ENCODE peak calls at places on chromosomes 2 and 18, in six cellular contexts. U is brain microvascular endothelial cell, W is kidney, Y is fibroblast of lung, L is body of pancreas, Z is tibial artery. P is an unnamed sample.

GRCh38 chr2:188076149-188077056 is 215.3 kb upstream of the GULP1 start:
- DNase-seq in Y (peak), W (no peak), L (no peak), Z (no peak), U (no peak), P (no peak)

GRCh38 chr2:75561566-75562512 is 1.1 kb upstream of the EVA1A start:
- DNase-seq in Z (no peak), Y (peak), L (no peak), W (no peak), U (peak), P (no peak)

GRCh38 chr2:216339456-216340279 is 32.6 kb downstream of the MARCHF4 start:
- DNase-seq in W (no peak), Z (no peak), Y (peak), L (no peak), U (no peak), P (no peak)

GRCh38 chr18:73662440-73662839 is 485.2 kb downstream of the FBXO15 start:
- DNase-seq in Y (no peak), W (no peak), Z (no peak), U (no peak), L (no peak), P (no peak)

GRCh38 chr2:51165534-51166260 is 133.8 kb upstream of the NRXN1 start:
- DNase-seq in Z (no peak), L (no peak), U (peak), Y (no peak), W (no peak), P (no peak)

GRCh38 chr2:165601866-165602636 is 132.6 kb downstream of the CSRNP3 start:
- DNase-seq in L (no peak), Y (peak), Z (no peak), W (no peak), U (peak), P (no peak)

GRCh38 chr2:230660294-230661060 is 52.2 kb upstream of the CAB39 start:
- DNase-seq in U (no peak), Z (peak), Y (no peak), L (no peak), W (no peak), P (no peak)

GRCh38 chr2:242002944-242003343 is 133.4 kb downstream of the RTP5 start:
- DNase-seq in W (no peak), Z (no peak), L (no peak), Y (no peak), U (no peak), P (no peak)

GRCh38 chr2:31079665-31080064 is 58.6 kb downstream of the GALNT14 start:
- DNase-seq in U (no peak), W (peak), Z (no peak), Y (no peak), L (no peak), P (no peak)

GRCh38 chr2:163604941-163605555 is 130.8 kb downstream of the FIGN start:
- DNase-seq in U (peak), Z (no peak), L (no peak), W (no peak), Y (peak), P (no peak)

GRCh38 chr2:152421521-152422367 is 86.8 kb downstream of the FMNL2 start:
- DNase-seq in Z (peak), Y (peak), L (peak), W (no peak), U (peak), P (no peak)

GRCh38 chr2:7881038-7881437 is 800.8 kb upstream of the ID2 start:
- DNase-seq in W (no peak), Z (no peak), L (no peak), U (no peak), Y (peak), P (no peak)

GRCh38 chr18:34595673-34596072 is 114.4 kb upstream of the DTNA start:
- DNase-seq in Z (no peak), W (no peak), L (no peak), U (peak), Y (peak), P (no peak)

GRCh38 chr2:158665536-158666302 is 129.4 kb upstream of the DAPL1 start:
- DNase-seq in W (no peak), L (no peak), Z (no peak), U (peak), Y (peak), P (no peak)

GRCh38 chr2:168495524-168495923 is 39.5 kb downstream of the CERS6 start:
- DNase-seq in Y (no peak), Z (no peak), L (no peak), W (no peak), U (no peak), P (no peak)

GRCh38 chr18:32373995-32374394 is 96.7 kb downstream of the GAREM1 start:
- DNase-seq in Y (peak), L (peak), U (peak), Z (no peak), W (no peak), P (no peak)

GRCh38 chr18:49052891-49053644 is 102.3 kb upstream of the SMAD7 start:
- DNase-seq in Z (no peak), U (peak), L (no peak), Y (peak), W (no peak), P (no peak)

GRCh38 chr2:32963941-32964340 is 17.2 kb downstream of the LTBP1 start:
- DNase-seq in U (peak), Z (no peak), W (no peak), Y (peak), L (no peak), P (no peak)

GRCh38 chr2:105635564-105635963 is 109.1 kb upstream of the NCK2 start:
- DNase-seq in W (no peak), Z (no peak), L (no peak), Y (no peak), U (no peak), P (no peak)

GRCh38 chr2:190693533-190694226 is 44.8 kb downstream of the NAB1 start:
- DNase-seq in L (no peak), Z (no peak), Y (no peak), U (no peak), W (no peak), P (no peak)

GRCh38 chr2:111045771-111046444 is 74.8 kb upstream of the BCL2L11 start:
- DNase-seq in W (peak), L (no peak), U (no peak), Y (no peak), Z (no peak), P (no peak)

GRCh38 chr2:121362226-121362625 is 77.2 kb upstream of the TFCP2L1 start:
- DNase-seq in U (no peak), W (no peak), L (no peak), Z (no peak), Y (no peak), P (no peak)

GRCh38 chr2:64749446-64749845 is 95.7 kb upstream of the SERTAD2 start:
- DNase-seq in W (no peak), U (no peak), Y (no peak), Z (no peak), L (no peak), P (no peak)

GRCh38 chr2:96412307-96413066 is 76.9 kb downstream of the NCAPH start:
- DNase-seq in L (no peak), U (no peak), Y (peak), Z (no peak), W (no peak), P (no peak)

GRCh38 chr2:96407041-96407918 is 71.7 kb downstream of the NCAPH start:
- DNase-seq in U (peak), L (peak), Y (peak), W (no peak), Z (peak), P (no peak)

GRCh38 chr2:96409543-96410184 is 74.1 kb downstream of the NCAPH start:
- DNase-seq in L (peak), Y (peak), U (no peak), Z (no peak), W (no peak), P (no peak)

GRCh38 chr2:96407919-96408550 is 72.5 kb downstream of the NCAPH start:
- DNase-seq in W (no peak), Z (no peak), Y (no peak), L (no peak), U (no peak), P (no peak)

GRCh38 chr2:96408631-96409542 is 73.3 kb downstream of the NCAPH start:
- DNase-seq in Z (peak), L (peak), W (no peak), Y (peak), U (peak), P (no peak)
- TF ChIP-seq CTCF in Z (no peak), L (no peak), W (no peak), Y (peak), U (peak), P (peak)

GRCh38 chr18:50581517-50581916 is 21.6 kb downstream of the MAPK4 start:
- DNase-seq in Z (no peak), L (no peak), U (no peak), Y (no peak), W (no peak), P (no peak)

GRCh38 chr18:50582500-50582899 is 22.6 kb downstream of the MAPK4 start:
- DNase-seq in U (no peak), W (no peak), L (no peak), Y (no peak), Z (no peak), P (no peak)

GRCh38 chr18:50590625-50591024 is 30.7 kb downstream of the MAPK4 start:
- DNase-seq in U (no peak), Z (no peak), W (no peak), L (no peak), Y (no peak), P (no peak)

DNA sequence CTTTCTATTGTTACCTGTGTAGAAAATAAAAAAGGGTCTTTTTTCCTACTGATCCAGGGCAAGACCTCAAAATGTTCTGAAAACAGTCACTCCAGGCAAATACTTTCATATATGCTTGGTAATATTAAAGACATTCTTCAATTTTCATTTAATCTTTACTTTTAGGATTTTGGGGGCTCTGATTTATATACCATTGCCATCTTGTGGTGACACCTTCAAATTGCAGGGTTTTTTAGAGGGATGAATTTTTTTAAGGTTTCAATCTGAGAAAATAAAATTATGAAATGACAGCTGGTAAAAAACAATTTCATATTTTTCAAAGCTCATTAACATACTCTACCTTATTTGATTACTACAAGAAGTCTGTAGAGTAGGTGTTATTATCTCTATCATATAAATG is 26.8 kb downstream of the MAPK4 start:
- DNase-seq in W (no peak), L (no peak), Y (no peak), Z (no peak), U (no peak), P (no peak)
- TF ChIP-seq CTCF in W (no peak), L (peak), Y (no peak), Z (peak), U (no peak), P (peak)

DNA sequence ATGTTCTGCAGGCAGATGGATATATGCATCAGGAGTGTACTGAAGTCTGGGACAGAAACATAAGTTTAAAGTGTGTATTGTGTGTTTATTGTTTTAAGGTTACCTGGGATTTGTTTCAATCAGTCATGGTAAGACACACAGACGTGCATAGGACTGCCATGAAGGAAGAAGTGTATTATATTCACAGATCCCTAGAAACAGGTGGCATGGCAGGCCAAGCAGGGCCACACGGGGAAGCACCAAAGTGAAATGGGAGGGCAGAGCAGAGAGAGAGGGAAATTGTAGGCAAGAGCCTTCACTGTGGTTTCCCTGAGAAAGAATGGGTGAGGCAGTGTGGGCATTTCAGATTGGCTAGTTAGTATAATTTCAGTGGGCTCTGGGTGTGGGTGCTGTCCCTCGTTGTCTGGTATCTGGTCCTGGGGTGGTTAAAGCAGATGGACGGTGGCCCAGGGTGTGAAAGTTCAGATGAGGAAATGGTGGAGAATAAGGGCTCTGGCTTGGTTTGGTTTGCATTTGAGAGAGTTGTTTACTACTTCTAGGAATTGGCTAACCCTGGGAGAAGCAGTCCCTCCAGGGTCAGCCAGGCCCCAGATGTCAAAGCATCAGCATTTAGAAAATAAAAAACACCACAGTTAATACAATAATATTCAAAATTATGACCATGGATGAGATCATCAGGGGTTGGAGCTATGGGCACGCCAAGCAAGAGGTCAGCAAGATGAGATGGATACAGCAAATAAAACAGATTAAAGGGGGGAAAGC is 160.0 kb downstream of the LRRC30 start:
- DNase-seq in L (no peak), Z (no peak), W (no peak), U (no peak), Y (no peak), P (no peak)
- TF ChIP-seq CTCF in L (no peak), Z (no peak), W (no peak), U (no peak), Y (no peak), P (no peak)

DNA sequence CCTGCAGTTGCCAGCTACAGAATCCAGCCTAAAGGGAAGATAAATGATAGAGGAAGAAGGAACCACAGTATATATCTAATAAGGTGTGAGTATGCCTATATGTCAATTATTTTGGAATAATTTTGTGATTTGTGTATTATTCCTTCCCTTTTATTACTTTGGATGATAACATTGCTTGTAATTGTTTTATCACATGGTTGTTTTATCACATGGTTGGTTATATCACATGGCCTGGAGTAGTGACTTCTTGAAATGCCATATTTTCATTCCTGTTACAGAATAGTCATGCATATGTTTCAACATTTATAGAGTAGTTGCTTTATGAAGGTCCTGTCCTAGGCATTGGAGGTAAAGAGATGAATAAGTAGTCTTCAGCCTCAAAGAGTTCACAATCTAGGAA is 3.0 kb downstream of the AGPS start:
- DNase-seq in Z (no peak), U (no peak), W (no peak), L (no peak), Y (no peak), P (no peak)
- TF ChIP-seq CTCF in Z (no peak), U (no peak), W (no peak), L (no peak), Y (no peak), P (no peak)

DNA sequence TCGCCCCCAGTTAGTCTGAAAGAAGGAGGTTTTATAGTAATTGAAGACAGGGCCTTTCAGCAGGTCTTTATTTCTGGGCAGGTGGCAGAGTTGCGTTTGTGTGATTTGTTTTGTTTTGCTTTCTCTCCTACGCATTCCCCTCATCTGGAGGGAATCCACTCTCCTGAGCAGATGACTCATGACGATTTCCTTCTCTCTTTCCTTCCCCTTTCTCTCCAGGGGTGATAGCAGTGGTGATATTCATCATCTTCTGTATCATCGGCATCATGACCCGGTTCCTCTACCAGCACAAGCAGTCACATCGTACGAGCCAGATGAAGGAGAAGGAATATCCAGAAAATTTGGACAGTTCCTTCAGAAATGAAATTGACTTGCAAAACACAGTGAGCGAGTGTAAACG is 888.8 kb downstream of the CNTNAP5 start:
- DNase-seq in Z (no peak), W (no peak), Y (peak), L (no peak), U (no peak), P (no peak)
- TF ChIP-seq CTCF in Z (no peak), W (no peak), Y (no peak), L (no peak), U (no peak), P (no peak)

P was measured in chondrocyte.